ENCODE peak calls at places on chromosomes 11 and 22, in eight cellular contexts. One of them, this sample, is unnamed.

GRCh38 chr22:44913198-44913983 is 96.4 kb downstream of the PHF21B start:
- DNase-seq in effector memory CD8-positive, alpha-beta T cell: no peak
- DNase-seq in endothelial cell: no peak
- DNase-seq in stimulated activated CD4-positive, alpha-beta T cell treated with anti-CD3 and anti-CD28 coated beads, Interleukin-1b, Interleukin-23, amount 100 ng/mL, for 1 hour: no peak
- DNase-seq in KBM-7: no peak
- DNase-seq in LHCN-M2: no peak
- DNase-seq in IMR-90: no peak
- DNase-seq in GM12891: no peak
- DNase-seq in this sample: no peak

GRCh38 chr11:59062602-59063529 is 23.2 kb upstream of the GLYATL1B start:
- DNase-seq in stimulated activated CD4-positive, alpha-beta T cell treated with anti-CD3 and anti-CD28 coated beads, Interleukin-1b, Interleukin-23, amount 100 ng/mL, for 1 hour: no peak
- DNase-seq in GM12891: no peak
- DNase-seq in IMR-90: no peak
- DNase-seq in LHCN-M2: no peak
- DNase-seq in endothelial cell: no peak
- DNase-seq in KBM-7: no peak
- DNase-seq in effector memory CD8-positive, alpha-beta T cell: no peak
- DNase-seq in this sample: no peak

GRCh38 chr11:116891746-116892145 is 54.3 kb upstream of the APOA1 start:
- DNase-seq in effector memory CD8-positive, alpha-beta T cell: no peak
- DNase-seq in stimulated activated CD4-positive, alpha-beta T cell treated with anti-CD3 and anti-CD28 coated beads, Interleukin-1b, Interleukin-23, amount 100 ng/mL, for 1 hour: no peak
- DNase-seq in GM12891: no peak
- DNase-seq in IMR-90: no peak
- DNase-seq in endothelial cell: no peak
- DNase-seq in KBM-7: no peak
- DNase-seq in LHCN-M2: no peak
- DNase-seq in this sample: no peak

GRCh38 chr11:114440971-114441810 is 1.9 kb downstream of the REXO2 start:
- DNase-seq in IMR-90: no peak
- DNase-seq in LHCN-M2: peak
- DNase-seq in GM12891: no peak
- DNase-seq in effector memory CD8-positive, alpha-beta T cell: no peak
- DNase-seq in KBM-7: no peak
- DNase-seq in endothelial cell: no peak
- DNase-seq in stimulated activated CD4-positive, alpha-beta T cell treated with anti-CD3 and anti-CD28 coated beads, Interleukin-1b, Interleukin-23, amount 100 ng/mL, for 1 hour: no peak
- DNase-seq in this sample: peak

GRCh38 chr11:46429709-46430108 is 38.1 kb upstream of the CHRM4 start:
- DNase-seq in effector memory CD8-positive, alpha-beta T cell: no peak
- DNase-seq in GM12891: no peak
- DNase-seq in KBM-7: no peak
- DNase-seq in stimulated activated CD4-positive, alpha-beta T cell treated with anti-CD3 and anti-CD28 coated beads, Interleukin-1b, Interleukin-23, amount 100 ng/mL, for 1 hour: no peak
- DNase-seq in endothelial cell: no peak
- DNase-seq in LHCN-M2: no peak
- DNase-seq in IMR-90: no peak
- DNase-seq in this sample: no peak

GRCh38 chr11:133041928-133042890 is 490.1 kb downstream of the OPCML start:
- DNase-seq in IMR-90: no peak
- DNase-seq in KBM-7: no peak
- DNase-seq in endothelial cell: no peak
- DNase-seq in effector memory CD8-positive, alpha-beta T cell: no peak
- DNase-seq in GM12891: no peak
- DNase-seq in LHCN-M2: no peak
- DNase-seq in stimulated activated CD4-positive, alpha-beta T cell treated with anti-CD3 and anti-CD28 coated beads, Interleukin-1b, Interleukin-23, amount 100 ng/mL, for 1 hour: no peak
- DNase-seq in this sample: no peak

GRCh38 chr11:118142809-118143208 is 9.8 kb downstream of the SCN4B start:
- DNase-seq in LHCN-M2: no peak
- DNase-seq in stimulated activated CD4-positive, alpha-beta T cell treated with anti-CD3 and anti-CD28 coated beads, Interleukin-1b, Interleukin-23, amount 100 ng/mL, for 1 hour: no peak
- DNase-seq in IMR-90: no peak
- DNase-seq in KBM-7: peak
- DNase-seq in endothelial cell: no peak
- DNase-seq in effector memory CD8-positive, alpha-beta T cell: no peak
- DNase-seq in GM12891: no peak
- DNase-seq in this sample: no peak

GRCh38 chr11:65553301-65554001 is 4.7 kb downstream of the LTBP3 start:
- DNase-seq in stimulated activated CD4-positive, alpha-beta T cell treated with anti-CD3 and anti-CD28 coated beads, Interleukin-1b, Interleukin-23, amount 100 ng/mL, for 1 hour: no peak
- DNase-seq in endothelial cell: no peak
- DNase-seq in LHCN-M2: no peak
- DNase-seq in GM12891: no peak
- DNase-seq in effector memory CD8-positive, alpha-beta T cell: no peak
- DNase-seq in KBM-7: no peak
- DNase-seq in IMR-90: no peak
- DNase-seq in this sample: no peak

GRCh38 chr11:198236-198806 is 5.4 kb downstream of the SCGB1C1 start:
- DNase-seq in GM12891: no peak
- DNase-seq in IMR-90: no peak
- DNase-seq in LHCN-M2: no peak
- DNase-seq in stimulated activated CD4-positive, alpha-beta T cell treated with anti-CD3 and anti-CD28 coated beads, Interleukin-1b, Interleukin-23, amount 100 ng/mL, for 1 hour: no peak
- DNase-seq in effector memory CD8-positive, alpha-beta T cell: no peak
- DNase-seq in KBM-7: no peak
- DNase-seq in endothelial cell: no peak
- DNase-seq in this sample: no peak

GRCh38 chr11:108221981-108222685 is at the start of gene NPAT:
- DNase-seq in LHCN-M2: no peak
- DNase-seq in KBM-7: no peak
- DNase-seq in IMR-90: no peak
- DNase-seq in endothelial cell: no peak
- DNase-seq in effector memory CD8-positive, alpha-beta T cell: no peak
- DNase-seq in GM12891: no peak
- DNase-seq in stimulated activated CD4-positive, alpha-beta T cell treated with anti-CD3 and anti-CD28 coated beads, Interleukin-1b, Interleukin-23, amount 100 ng/mL, for 1 hour: no peak
- DNase-seq in this sample: no peak

GRCh38 chr11:46666982-46667590 is 33.3 kb downstream of the ARHGAP1 start:
- DNase-seq in IMR-90: no peak
- DNase-seq in KBM-7: no peak
- DNase-seq in effector memory CD8-positive, alpha-beta T cell: no peak
- DNase-seq in LHCN-M2: no peak
- DNase-seq in stimulated activated CD4-positive, alpha-beta T cell treated with anti-CD3 and anti-CD28 coated beads, Interleukin-1b, Interleukin-23, amount 100 ng/mL, for 1 hour: no peak
- DNase-seq in GM12891: no peak
- DNase-seq in endothelial cell: no peak
- DNase-seq in this sample: no peak

GRCh38 chr22:43066844-43067385 is 22.3 kb downstream of the TTLL1 start:
- DNase-seq in IMR-90: peak
- DNase-seq in GM12891: no peak
- DNase-seq in LHCN-M2: peak
- DNase-seq in stimulated activated CD4-positive, alpha-beta T cell treated with anti-CD3 and anti-CD28 coated beads, Interleukin-1b, Interleukin-23, amount 100 ng/mL, for 1 hour: no peak
- DNase-seq in KBM-7: no peak
- DNase-seq in endothelial cell: no peak
- DNase-seq in effector memory CD8-positive, alpha-beta T cell: no peak
- DNase-seq in this sample: peak

GRCh38 chr11:122327528-122327927 is 211.5 kb upstream of the BLID start:
- DNase-seq in effector memory CD8-positive, alpha-beta T cell: no peak
- DNase-seq in LHCN-M2: no peak
- DNase-seq in KBM-7: no peak
- DNase-seq in endothelial cell: no peak
- DNase-seq in GM12891: no peak
- DNase-seq in IMR-90: no peak
- DNase-seq in stimulated activated CD4-positive, alpha-beta T cell treated with anti-CD3 and anti-CD28 coated beads, Interleukin-1b, Interleukin-23, amount 100 ng/mL, for 1 hour: no peak
- DNase-seq in this sample: no peak

GRCh38 chr11:96506041-96506440 is 116.2 kb downstream of the JRKL start:
- DNase-seq in stimulated activated CD4-positive, alpha-beta T cell treated with anti-CD3 and anti-CD28 coated beads, Interleukin-1b, Interleukin-23, amount 100 ng/mL, for 1 hour: no peak
- DNase-seq in endothelial cell: no peak
- DNase-seq in effector memory CD8-positive, alpha-beta T cell: no peak
- DNase-seq in IMR-90: no peak
- DNase-seq in GM12891: no peak
- DNase-seq in LHCN-M2: no peak
- DNase-seq in KBM-7: no peak
- DNase-seq in this sample: no peak